ENCODE peak calls at places on chromosome 2, in four cellular contexts. A is endothelial cell of umbilical vein, M is IMR-90, P is colonic mucosa. O is an unnamed sample.
A peak's percentile ranks its signal among the peaks of the same experiment; 100 is the strongest.

GRCh38 chr2:28688784-28689183 is 62.8 kb upstream of the PPP1CB start:
- DNase-seq in M (no peak), P (no peak), A (no peak), O (no peak)

GRCh38 chr2:148487439-148487838 is 157.1 kb upstream of the EPC2 start:
- DNase-seq in A (no peak), M (no peak), P (no peak), O (no peak)

GRCh38 chr2:230230087-230230486 is 4.6 kb downstream of the SP140 start:
- DNase-seq in M (peak; percentile 90), P (no peak), A (peak; percentile 21), O (no peak)

GRCh38 chr2:137178955-137179377 is 413.6 kb downstream of the THSD7B start:
- DNase-seq in P (no peak), M (no peak), A (peak; percentile 1), O (peak; percentile 60)

GRCh38 chr2:126704434-126705165 is 48.6 kb downstream of the GYPC start:
- DNase-seq in P (no peak), M (peak; percentile 61), A (no peak), O (no peak)

GRCh38 chr2:181573140-181573736 is 83.7 kb downstream of the CERKL start:
- DNase-seq in P (no peak), M (peak; percentile 50), A (peak; percentile 38), O (peak; percentile 61)

GRCh38 chr2:68767031-68767961 is 32.7 kb downstream of the ARHGAP25 start:
- DNase-seq in P (peak; percentile 29), A (no peak), M (no peak), O (no peak)

GRCh38 chr2:106165064-106165463 is 29.0 kb downstream of the UXS1 start:
- DNase-seq in P (no peak), A (no peak), M (no peak), O (no peak)

GRCh38 chr2:145764631-145765030 is 1244.7 kb upstream of the ZEB2 start:
- DNase-seq in P (no peak), M (no peak), A (peak; percentile 28), O (peak; percentile 44)

GRCh38 chr2:118851650-118852049 is 4.2 kb upstream of the EN1 start:
- DNase-seq in A (no peak), P (no peak), M (no peak), O (no peak)

DNA sequence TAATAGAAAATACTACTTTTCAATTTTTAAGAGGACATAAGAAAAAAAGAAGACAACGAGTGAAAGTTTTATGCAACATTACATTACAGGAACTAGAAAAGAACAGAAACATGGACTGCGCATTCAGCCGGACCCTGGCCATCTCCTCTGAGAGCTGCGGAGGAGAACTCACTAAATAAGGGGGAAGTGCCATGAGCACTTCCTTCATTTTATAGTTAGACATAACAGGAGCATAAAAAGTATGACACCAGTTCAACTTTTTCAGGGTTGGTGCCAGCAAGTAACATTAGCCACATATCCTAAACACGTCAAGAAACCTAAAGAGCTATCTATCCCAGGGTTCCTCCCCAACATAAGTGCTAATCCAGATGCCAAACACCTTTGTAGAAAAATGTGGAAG is 78.0 kb upstream of the SERTAD2 start:
- DNase-seq in P (no peak), A (no peak), M (no peak), O (no peak)
- H3K9ac ChIP-seq in P (peak overlapping the region; percentile 83), A (no peak overlapping the region), M (no peak overlapping the region), O (peak overlapping the region; percentile 90)

GRCh38 chr2:150476213-150476740 is 11.2 kb downstream of the RND3 start:
- DNase-seq in P (no peak), M (peak; percentile 36), A (peak; percentile 56), O (peak; percentile 59)
- H3K36me3 ChIP-seq in P (no peaks in the 10 kb centered on the region), M (peaks cover 55% of the 10 kb centered on the region), A (peaks cover 61% of the 10 kb centered on the region), O (peaks cover 72% of the 10 kb centered on the region)

GRCh38 chr2:238521870-238522269 is 95.1 kb downstream of the ASB1 start:
- DNase-seq in P (no peak), M (no peak), A (no peak), O (no peak)

GRCh38 chr2:238525990-238526389 is 99.3 kb downstream of the ASB1 start:
- DNase-seq in M (no peak), A (no peak), P (no peak), O (no peak)

GRCh38 chr2:238523158-238524110 is 96.7 kb downstream of the ASB1 start:
- DNase-seq in P (peak; percentile 23), M (peak; percentile 21), A (no peak), O (peak; percentile 4)

GRCh38 chr2:238527565-238527964 is 100.8 kb downstream of the ASB1 start:
- DNase-seq in P (no peak), M (peak; percentile 76), A (no peak), O (peak; percentile 31)

GRCh38 chr2:238524584-238524983 is 97.9 kb downstream of the ASB1 start:
- DNase-seq in P (no peak), M (no peak), A (no peak), O (no peak)
- H3K27me3 ChIP-seq in P (no peaks in the 10 kb centered on the region), M (peaks cover 2% of the 10 kb centered on the region), A (no peaks in the 10 kb centered on the region), O (no peaks in the 10 kb centered on the region)

DNA sequence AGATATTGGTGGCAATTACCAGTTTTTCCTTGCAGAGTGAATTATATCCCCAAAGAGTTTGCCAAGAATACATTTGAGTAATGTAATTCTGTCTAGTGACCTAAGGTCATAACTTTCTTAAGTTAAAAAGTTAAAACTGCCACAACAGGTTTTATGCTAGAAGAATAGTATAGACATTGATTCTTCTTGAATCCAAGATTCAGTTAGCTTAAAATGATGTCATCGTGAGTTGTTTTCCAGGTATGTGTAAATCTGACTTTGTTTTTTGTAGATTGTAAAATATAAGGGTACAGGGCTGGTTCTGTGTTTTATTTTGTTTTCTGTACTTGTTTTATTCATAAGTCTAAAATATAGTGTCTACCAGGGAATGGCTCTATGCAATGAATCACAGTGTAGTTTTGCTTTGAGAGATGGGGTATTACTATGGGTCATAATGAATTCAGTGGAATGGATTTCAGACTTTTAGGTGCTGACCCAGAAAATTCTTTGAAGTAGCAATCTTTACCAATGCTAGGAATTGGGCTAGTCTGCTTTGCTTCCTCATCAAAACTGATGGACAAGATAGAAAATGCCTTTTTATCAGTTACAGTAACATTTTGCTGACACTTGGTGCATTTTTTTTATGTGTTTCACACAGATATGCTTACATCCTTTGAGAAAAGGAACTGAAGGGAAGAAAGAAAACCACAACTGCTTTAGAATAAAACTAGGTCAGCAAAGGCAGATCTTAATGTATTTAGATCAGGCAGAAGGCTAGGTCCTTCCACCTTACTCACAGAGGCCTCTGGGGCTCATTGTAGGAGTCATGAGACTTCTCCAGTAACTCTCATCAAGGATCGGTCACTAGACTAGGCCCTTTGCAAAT is 20.8 kb upstream of the MGAT5 start:
- DNase-seq in P (no peak), M (peak; percentile 59), A (no peak), O (peak; percentile 25)
- H3K9ac ChIP-seq in P (no peak overlapping the region), M (peak overlapping the region; percentile 4), A (no peak overlapping the region), O (no peak overlapping the region)

GRCh38 chr2:96546797-96547196 is 10.2 kb downstream of the ARID5A start:
- DNase-seq in A (no peak), P (no peak), M (no peak), O (no peak)
- H3K36me3 ChIP-seq in A (peaks cover 5% of the 10 kb centered on the region), P (peaks cover 19% of the 10 kb centered on the region), M (peaks cover 26% of the 10 kb centered on the region), O (peaks cover 19% of the 10 kb centered on the region)

GRCh38 chr2:111108745-111109271 is 11.9 kb upstream of the BCL2L11 start:
- DNase-seq in M (no peak), A (no peak), P (no peak), O (no peak)
- H3K27me3 ChIP-seq in M (peaks cover 37% of the 10 kb centered on the region), A (peaks cover 57% of the 10 kb centered on the region), P (no peaks in the 10 kb centered on the region), O (peaks cover 25% of the 10 kb centered on the region)

GRCh38 chr2:216111122-216111521 is 2.0 kb downstream of the XRCC5 start:
- DNase-seq in A (no peak), M (no peak), P (no peak), O (no peak)
- H3K9ac ChIP-seq in A (peak overlapping the region; percentile 100), M (no peak overlapping the region), P (no peak overlapping the region), O (peak overlapping the region; percentile 99)

O was measured in adipocyte.